ENCODE peak calls at places on chromosomes 6 and 20, in seven cellular contexts. G is astrocyte of the cerebellum, Y is PC-9, F is ovary, K is brain microvascular endothelial cell, U is GM12878, A is astrocyte of the spinal cord. E is an unnamed sample.

GRCh38 chr6:23410439-23410838 is 715.6 kb upstream of the NRSN1 start:
- DNase-seq in K (no peak), Y (no peak), F (no peak), G (no peak), A (no peak), U (no peak), E (no peak)

GRCh38 chr6:35216832-35217811 is 3.4 kb downstream of the SCUBE3 start:
- DNase-seq in K (no peak), U (no peak), F (no peak), G (no peak), Y (no peak), A (no peak), E (no peak)

GRCh38 chr20:62276448-62276847 is 26.3 kb upstream of the ADRM1 start:
- DNase-seq in F (no peak), K (no peak), Y (no peak), A (no peak), G (no peak), U (no peak), E (no peak)

GRCh38 chr6:133631421-133631820 is 257.5 kb upstream of the TCF21 start:
- DNase-seq in A (peak; percentile 51), U (no peak), F (no peak), Y (peak; percentile 24), G (no peak), K (peak; percentile 57), E (no peak)

GRCh38 chr20:21433329-21433890 is 36.1 kb upstream of the NKX2-4 start:
- DNase-seq in K (peak; percentile 76), F (no peak), A (no peak), Y (no peak), U (no peak), G (no peak), E (no peak)

GRCh38 chr20:63224272-63225081 is 8.5 kb upstream of the YTHDF1 start:
- DNase-seq in U (no peak), G (peak; percentile 37), F (peak; percentile 69), K (peak; percentile 27), Y (peak; percentile 96), A (peak; percentile 74), E (peak; percentile 56)

GRCh38 chr6:167426620-167427019 is 101.7 kb downstream of the TTLL2 start:
- DNase-seq in Y (no peak), K (no peak), U (no peak), G (no peak), F (no peak), A (no peak), E (no peak)

GRCh38 chr6:141359953-141360352 is 772.8 kb upstream of the GJE1 start:
- DNase-seq in G (peak; percentile 31), A (peak; percentile 36), Y (no peak), F (no peak), K (peak; percentile 57), U (no peak), E (no peak)

GRCh38 chr6:20096506-20096905 is 115.8 kb downstream of the MBOAT1 start:
- DNase-seq in K (no peak), A (no peak), U (no peak), Y (no peak), F (no peak), G (no peak), E (no peak)

GRCh38 chr6:64664480-64664879 is 1028.9 kb downstream of the PHF3 start:
- DNase-seq in F (no peak), K (no peak), Y (no peak), U (no peak), G (no peak), A (no peak), E (no peak)

GRCh38 chr20:50591233-50591852 is 81.2 kb downstream of the PTPN1 start:
- DNase-seq in A (no peak), F (no peak), U (no peak), Y (no peak), G (no peak), K (no peak), E (no peak)

GRCh38 chr6:127635091-127635490 is 58.1 kb downstream of the C6orf58 start:
- DNase-seq in G (no peak), A (no peak), Y (no peak), U (no peak), F (no peak), K (no peak), E (no peak)

GRCh38 chr6:167287513-167288048 is 3.5 kb upstream of the UNC93A start:
- DNase-seq in Y (no peak), K (no peak), G (no peak), U (no peak), F (no peak), A (no peak), E (no peak)

GRCh38 chr6:25118038-25118437 is 161.1 kb upstream of the CARMIL1 start:
- DNase-seq in U (no peak), K (no peak), A (no peak), F (no peak), G (no peak), Y (no peak), E (no peak)

GRCh38 chr6:36245572-36246031 is 24.3 kb upstream of the PNPLA1 start:
- DNase-seq in U (no peak), K (no peak), A (no peak), Y (no peak), G (no peak), F (no peak), E (no peak)

GRCh38 chr20:34311118-34312023 is 8.2 kb upstream of the AHCY start:
- DNase-seq in A (no peak), U (no peak), Y (peak; percentile 46), G (no peak), K (no peak), F (peak; percentile 30), E (no peak)
- TF ChIP-seq CTCF in A (peak; percentile 23), U (peak; percentile 2), Y (no peak), G (peak; percentile 30), K (peak; percentile 36), F (no peak), E (no peak)

GRCh38 chr6:41097467-41098090 is 24.8 kb downstream of the NFYA start:
- DNase-seq in U (no peak), K (peak; percentile 64), F (no peak), Y (no peak), G (peak; percentile 46), A (peak; percentile 71), E (no peak)
- TF ChIP-seq CTCF in U (no peak), K (peak; percentile 41), F (no peak), Y (no peak), G (peak; percentile 19), A (peak; percentile 6), E (no peak)

DNA sequence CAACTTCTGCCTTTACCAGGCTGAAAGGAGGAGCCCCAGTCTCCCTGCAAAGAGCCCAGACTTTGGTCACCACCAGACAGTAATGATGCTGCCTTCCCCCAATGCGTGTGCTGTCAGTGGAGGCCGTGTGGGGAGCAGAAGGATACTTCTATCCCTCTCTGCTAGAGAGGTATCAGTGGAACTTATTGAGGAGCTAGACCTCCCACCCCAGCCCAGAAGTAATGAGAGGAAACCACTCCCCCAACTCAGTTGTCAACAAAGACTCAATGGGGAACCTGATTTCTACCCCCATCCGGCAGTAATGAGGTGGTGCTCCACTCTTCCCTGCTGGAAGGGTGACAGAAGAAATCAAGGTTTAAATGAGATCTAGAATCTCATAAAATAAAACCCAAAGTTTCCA is 4.4 kb upstream of the WFDC8 start:
- DNase-seq in A (no peak), F (no peak), U (no peak), G (no peak), Y (no peak), K (no peak), E (no peak)
- TF ChIP-seq CTCF in A (no peak), F (no peak), U (no peak), G (no peak), Y (no peak), K (no peak), E (no peak)

DNA sequence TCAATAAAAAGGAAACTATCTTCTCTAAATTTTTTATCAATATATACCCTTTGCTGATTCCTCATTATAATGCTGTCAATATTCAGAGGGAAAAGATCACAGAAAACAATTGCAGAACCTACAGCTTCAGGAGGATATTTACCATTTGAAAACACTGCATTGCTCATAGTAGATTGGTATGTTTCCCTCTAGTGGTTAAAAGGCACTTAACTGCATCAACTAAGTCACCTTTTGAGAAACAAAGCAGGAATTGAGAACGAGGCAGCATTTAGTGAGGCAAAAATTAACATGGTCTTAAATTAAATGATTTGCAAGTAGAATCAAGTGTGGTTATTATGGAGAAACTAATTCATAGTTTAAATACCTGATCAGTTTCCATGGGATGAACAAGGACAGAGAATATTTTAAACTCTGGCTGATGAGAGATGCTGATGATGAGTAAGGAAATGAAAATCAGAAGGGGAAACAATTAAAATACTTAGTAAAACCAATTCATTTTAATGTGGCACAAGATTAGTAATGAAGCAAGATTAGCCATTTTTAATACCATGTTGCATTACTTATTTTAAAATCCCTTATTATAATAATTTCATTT is 642.1 kb downstream of the EPHA7 start:
- DNase-seq in G (peak; percentile 31), F (no peak), K (no peak), Y (no peak), A (peak; percentile 53), U (no peak), E (no peak)
- TF ChIP-seq CTCF in G (peak; percentile 69), F (no peak), K (peak; percentile 38), Y (peak; percentile 40), A (peak; percentile 69), U (peak; percentile 47), E (peak; percentile 63)

GRCh38 chr6:131597448-131597847 is 24.4 kb downstream of the ARG1 start:
- DNase-seq in U (no peak), K (no peak), G (no peak), Y (no peak), A (no peak), F (no peak), E (no peak)
- TF ChIP-seq CTCF in U (peak; percentile 18), K (peak; percentile 31), G (peak; percentile 42), Y (peak; percentile 50), A (peak; percentile 46), F (no peak), E (peak; percentile 15)

GRCh38 chr6:118080547-118080946 is 173.5 kb downstream of the SLC35F1 start:
- DNase-seq in K (no peak), U (no peak), Y (no peak), A (no peak), F (no peak), G (no peak), E (no peak)
- TF ChIP-seq CTCF in K (peak; percentile 54), U (no peak), Y (no peak), A (peak; percentile 21), F (no peak), G (peak; percentile 42), E (no peak)

GRCh38 chr20:59033616-59034165 is 1.6 kb upstream of the ATP5F1E start:
- DNase-seq in U (no peak), A (no peak), K (no peak), F (no peak), Y (no peak), G (no peak), E (no peak)

GRCh38 chr20:59032023-59032712 is at the start of gene ATP5F1E:
- DNase-seq in A (peak; percentile 96), U (peak; percentile 75), Y (peak; percentile 98), K (peak; percentile 93), G (peak; percentile 76), F (peak; percentile 94), E (peak; percentile 96)

GRCh38 chr20:59033093-59033492 is 958 bp upstream of the ATP5F1E start:
- DNase-seq in U (no peak), A (no peak), K (no peak), G (no peak), F (no peak), Y (no peak), E (no peak)

GRCh38 chr20:59031326-59032022 is 661 bp downstream of the ATP5F1E start:
- DNase-seq in A (no peak), F (no peak), K (no peak), Y (no peak), G (no peak), U (no peak), E (no peak)

GRCh38 chr20:59032713-59033059 is 551 bp upstream of the ATP5F1E start:
- DNase-seq in A (no peak), F (no peak), Y (no peak), G (no peak), U (no peak), K (no peak), E (no peak)
- TF ChIP-seq CTCF in A (no peak), F (peak; percentile 8), Y (peak; percentile 29), G (peak; percentile 18), U (no peak), K (peak; percentile 46), E (peak; percentile 14)